ENCODE peak calls at places on chromosomes 1 and 21, in six cellular contexts. One of them, this sample, is unnamed.
A peak's percentile ranks its signal among the peaks of the same experiment; 100 is the strongest.

GRCh38 chr1:228830185-228830953 is 95.1 kb downstream of the RHOU start:
- DNase-seq in thyroid gland: peak; percentile 98
- DNase-seq in pancreas: peak; percentile 96
- DNase-seq in ovary: no peak
- DNase-seq in GM23338: peak; percentile 54
- DNase-seq in right cardiac atrium: no peak
- DNase-seq in this sample: no peak

GRCh38 chr21:35095859-35096291 is 46.8 kb upstream of the RUNX1 start:
- DNase-seq in thyroid gland: no peak
- DNase-seq in pancreas: no peak
- DNase-seq in ovary: no peak
- DNase-seq in GM23338: no peak
- DNase-seq in right cardiac atrium: no peak
- DNase-seq in this sample: no peak

GRCh38 chr21:36504067-36505058 is 24.4 kb upstream of the CLDN14 start:
- DNase-seq in thyroid gland: peak; percentile 30
- DNase-seq in pancreas: no peak
- DNase-seq in ovary: no peak
- DNase-seq in GM23338: peak; percentile 65
- DNase-seq in right cardiac atrium: no peak
- DNase-seq in this sample: peak; percentile 4

GRCh38 chr1:220551718-220552117 is 23.8 kb downstream of the MARK1 start:
- DNase-seq in thyroid gland: no peak
- DNase-seq in pancreas: no peak
- DNase-seq in ovary: no peak
- DNase-seq in GM23338: no peak
- DNase-seq in right cardiac atrium: no peak
- DNase-seq in this sample: no peak

GRCh38 chr21:27026501-27026900 is 59.6 kb upstream of the ADAMTS5 start:
- DNase-seq in thyroid gland: no peak
- DNase-seq in pancreas: no peak
- DNase-seq in ovary: no peak
- DNase-seq in GM23338: peak; percentile 62
- DNase-seq in right cardiac atrium: no peak
- DNase-seq in this sample: no peak

GRCh38 chr1:3422638-3423037 is 31.8 kb upstream of the ARHGEF16 start:
- DNase-seq in thyroid gland: no peak
- DNase-seq in pancreas: peak; percentile 66
- DNase-seq in ovary: no peak
- DNase-seq in GM23338: no peak
- DNase-seq in right cardiac atrium: peak; percentile 61
- DNase-seq in this sample: no peak

GRCh38 chr1:42140191-42140590 is 13.0 kb upstream of the GUCA2B start:
- DNase-seq in thyroid gland: no peak
- DNase-seq in pancreas: no peak
- DNase-seq in ovary: no peak
- DNase-seq in GM23338: no peak
- DNase-seq in right cardiac atrium: no peak
- DNase-seq in this sample: no peak

GRCh38 chr1:97379387-97380075 is 541.3 kb downstream of the DPYD start:
- DNase-seq in thyroid gland: no peak
- DNase-seq in pancreas: no peak
- DNase-seq in ovary: no peak
- DNase-seq in GM23338: no peak
- DNase-seq in right cardiac atrium: no peak
- DNase-seq in this sample: peak; percentile 64

GRCh38 chr1:26582836-26583460 is 53.4 kb downstream of the RPS6KA1 start:
- DNase-seq in thyroid gland: no peak
- DNase-seq in pancreas: no peak
- DNase-seq in ovary: no peak
- DNase-seq in GM23338: no peak
- DNase-seq in right cardiac atrium: peak; percentile 69
- DNase-seq in this sample: peak; percentile 69

GRCh38 chr1:159430985-159431384 is 1.0 kb upstream of the OR10J4 start:
- DNase-seq in thyroid gland: no peak
- DNase-seq in pancreas: no peak
- DNase-seq in ovary: no peak
- DNase-seq in GM23338: no peak
- DNase-seq in right cardiac atrium: no peak
- DNase-seq in this sample: no peak

GRCh38 chr1:219659682-219660081 is 46.8 kb upstream of the ZC3H11B start:
- DNase-seq in thyroid gland: no peak
- DNase-seq in pancreas: no peak
- DNase-seq in ovary: no peak
- DNase-seq in GM23338: peak; percentile 28
- DNase-seq in right cardiac atrium: no peak
- DNase-seq in this sample: no peak

GRCh38 chr1:206589206-206589605 is 23.1 kb downstream of the EIF2D start:
- DNase-seq in thyroid gland: no peak
- DNase-seq in pancreas: no peak
- DNase-seq in ovary: peak; percentile 71
- DNase-seq in GM23338: no peak
- DNase-seq in right cardiac atrium: peak; percentile 70
- DNase-seq in this sample: peak; percentile 25

GRCh38 chr1:193355179-193355578 is 168.8 kb upstream of the B3GALT2 start:
- DNase-seq in thyroid gland: no peak
- DNase-seq in pancreas: no peak
- DNase-seq in ovary: no peak
- DNase-seq in GM23338: no peak
- DNase-seq in right cardiac atrium: no peak
- DNase-seq in this sample: peak; percentile 66
- H3K4me3 ChIP-seq in thyroid gland: no peak overlapping the region
- H3K4me3 ChIP-seq in pancreas: no peak overlapping the region
- H3K4me3 ChIP-seq in ovary: no peak overlapping the region
- H3K4me3 ChIP-seq in GM23338: no peak overlapping the region
- H3K4me3 ChIP-seq in right cardiac atrium: no peak overlapping the region
- H3K4me3 ChIP-seq in this sample: no peak overlapping the region

GRCh38 chr1:203426870-203427269 is 48.7 kb upstream of the PRELP start:
- DNase-seq in thyroid gland: no peak
- DNase-seq in pancreas: no peak
- DNase-seq in ovary: no peak
- DNase-seq in GM23338: no peak
- DNase-seq in right cardiac atrium: no peak
- DNase-seq in this sample: no peak
- H3K4me3 ChIP-seq in thyroid gland: no peak overlapping the region
- H3K4me3 ChIP-seq in pancreas: no peak overlapping the region
- H3K4me3 ChIP-seq in ovary: no peak overlapping the region
- H3K4me3 ChIP-seq in GM23338: no peak overlapping the region
- H3K4me3 ChIP-seq in right cardiac atrium: no peak overlapping the region
- H3K4me3 ChIP-seq in this sample: no peak overlapping the region

DNA sequence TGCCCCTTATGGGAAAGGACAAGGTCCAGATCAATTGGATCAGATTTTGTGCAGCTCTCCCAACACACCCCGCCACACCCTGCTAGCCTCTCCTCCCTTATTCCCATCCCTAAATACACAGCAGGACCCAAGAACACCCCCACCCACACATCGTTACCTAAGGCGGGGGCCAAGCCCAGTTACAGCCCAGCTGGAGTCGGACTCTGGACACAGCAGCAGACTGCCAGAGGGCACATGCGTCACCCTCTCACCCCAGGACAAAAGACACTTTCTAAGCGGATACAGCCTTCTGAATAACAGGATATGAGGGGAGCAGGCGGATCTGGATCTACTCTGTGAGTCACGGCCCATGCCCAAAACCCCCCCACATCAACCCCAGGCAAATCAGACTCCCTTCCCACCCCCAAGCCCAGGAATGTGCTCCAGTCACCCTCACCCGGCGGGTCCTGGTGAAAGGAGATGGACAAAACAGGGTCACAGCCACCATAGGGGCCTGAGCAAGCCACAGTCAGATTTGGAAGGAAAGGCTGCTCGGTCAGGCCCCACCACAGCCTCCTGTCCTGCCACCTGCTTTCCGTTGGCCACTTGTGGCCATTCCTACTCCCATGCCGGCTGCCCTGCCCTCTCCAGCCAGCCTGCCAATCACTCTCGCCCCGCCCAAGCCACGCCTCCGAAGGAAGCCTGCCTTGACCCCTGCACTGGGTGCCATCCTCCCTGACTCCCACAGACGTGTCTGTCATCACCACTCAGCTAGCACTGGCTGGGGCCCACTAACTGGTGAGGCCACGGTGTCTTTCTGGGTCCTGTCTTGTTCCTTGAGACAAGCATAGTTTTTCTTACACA is 4.0 kb downstream of the S100A16 start:
- DNase-seq in thyroid gland: peak; percentile 53
- DNase-seq in pancreas: no peak
- DNase-seq in ovary: peak; percentile 74
- DNase-seq in GM23338: peak; percentile 83
- DNase-seq in right cardiac atrium: peak; percentile 90
- DNase-seq in this sample: peak; percentile 76
- H3K4me3 ChIP-seq in thyroid gland: peak overlapping the region; percentile 19
- H3K4me3 ChIP-seq in pancreas: no peak overlapping the region
- H3K4me3 ChIP-seq in ovary: peak overlapping the region; percentile 24
- H3K4me3 ChIP-seq in GM23338: peak overlapping the region; percentile 26
- H3K4me3 ChIP-seq in right cardiac atrium: peak overlapping the region; percentile 30
- H3K4me3 ChIP-seq in this sample: peak overlapping the region; percentile 99

GRCh38 chr1:161709373-161709772 is 2.3 kb downstream of the FCRLA start:
- DNase-seq in thyroid gland: no peak
- DNase-seq in pancreas: no peak
- DNase-seq in ovary: no peak
- DNase-seq in GM23338: no peak
- DNase-seq in right cardiac atrium: no peak
- DNase-seq in this sample: no peak

GRCh38 chr1:161706116-161706482 is 930 bp upstream of the FCRLA start:
- DNase-seq in thyroid gland: no peak
- DNase-seq in pancreas: no peak
- DNase-seq in ovary: no peak
- DNase-seq in GM23338: no peak
- DNase-seq in right cardiac atrium: no peak
- DNase-seq in this sample: no peak

GRCh38 chr1:161706483-161707347 is at the start of gene FCRLA:
- DNase-seq in thyroid gland: no peak
- DNase-seq in pancreas: no peak
- DNase-seq in ovary: no peak
- DNase-seq in GM23338: no peak
- DNase-seq in right cardiac atrium: no peak
- DNase-seq in this sample: peak; percentile 89

GRCh38 chr1:161705537-161705936 is 1.5 kb upstream of the FCRLA start:
- DNase-seq in thyroid gland: no peak
- DNase-seq in pancreas: no peak
- DNase-seq in ovary: no peak
- DNase-seq in GM23338: no peak
- DNase-seq in right cardiac atrium: no peak
- DNase-seq in this sample: no peak

DNA sequence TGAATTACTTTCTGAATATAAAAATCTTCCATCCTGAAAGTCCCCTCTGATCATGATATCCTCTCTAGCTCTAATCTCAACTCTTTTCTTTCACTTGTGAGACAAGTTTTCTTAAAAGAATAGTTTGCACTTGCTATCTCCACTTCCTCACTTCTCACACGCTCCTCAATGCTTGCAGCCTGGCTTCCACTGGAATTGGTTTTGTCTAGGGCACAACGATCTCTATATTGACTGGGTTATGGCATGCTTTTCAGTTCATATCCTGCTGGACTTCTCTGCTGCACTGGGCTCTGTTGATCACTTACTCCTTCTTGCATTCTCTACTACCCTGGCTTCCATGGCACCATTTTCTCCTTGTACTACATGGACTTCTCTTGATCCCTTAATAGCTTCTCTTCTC is 474 bp downstream of the FCRLA start:
- DNase-seq in thyroid gland: no peak
- DNase-seq in pancreas: no peak
- DNase-seq in ovary: no peak
- DNase-seq in GM23338: no peak
- DNase-seq in right cardiac atrium: no peak
- DNase-seq in this sample: no peak
- H3K4me3 ChIP-seq in thyroid gland: no peak overlapping the region
- H3K4me3 ChIP-seq in pancreas: no peak overlapping the region
- H3K4me3 ChIP-seq in ovary: no peak overlapping the region
- H3K4me3 ChIP-seq in GM23338: no peak overlapping the region
- H3K4me3 ChIP-seq in right cardiac atrium: no peak overlapping the region
- H3K4me3 ChIP-seq in this sample: no peak overlapping the region

GRCh38 chr1:55639051-55639450 is 423.9 kb upstream of the USP24 start:
- DNase-seq in thyroid gland: no peak
- DNase-seq in pancreas: no peak
- DNase-seq in ovary: no peak
- DNase-seq in GM23338: no peak
- DNase-seq in right cardiac atrium: no peak
- DNase-seq in this sample: no peak

GRCh38 chr1:55636691-55637090 is 421.5 kb upstream of the USP24 start:
- DNase-seq in thyroid gland: no peak
- DNase-seq in pancreas: no peak
- DNase-seq in ovary: no peak
- DNase-seq in GM23338: no peak
- DNase-seq in right cardiac atrium: no peak
- DNase-seq in this sample: no peak

GRCh38 chr1:55645286-55645685 is 430.1 kb upstream of the USP24 start:
- DNase-seq in thyroid gland: no peak
- DNase-seq in pancreas: no peak
- DNase-seq in ovary: no peak
- DNase-seq in GM23338: no peak
- DNase-seq in right cardiac atrium: no peak
- DNase-seq in this sample: no peak

GRCh38 chr1:55639526-55639925 is 424.4 kb upstream of the USP24 start:
- DNase-seq in thyroid gland: no peak
- DNase-seq in pancreas: no peak
- DNase-seq in ovary: no peak
- DNase-seq in GM23338: no peak
- DNase-seq in right cardiac atrium: no peak
- DNase-seq in this sample: no peak

DNA sequence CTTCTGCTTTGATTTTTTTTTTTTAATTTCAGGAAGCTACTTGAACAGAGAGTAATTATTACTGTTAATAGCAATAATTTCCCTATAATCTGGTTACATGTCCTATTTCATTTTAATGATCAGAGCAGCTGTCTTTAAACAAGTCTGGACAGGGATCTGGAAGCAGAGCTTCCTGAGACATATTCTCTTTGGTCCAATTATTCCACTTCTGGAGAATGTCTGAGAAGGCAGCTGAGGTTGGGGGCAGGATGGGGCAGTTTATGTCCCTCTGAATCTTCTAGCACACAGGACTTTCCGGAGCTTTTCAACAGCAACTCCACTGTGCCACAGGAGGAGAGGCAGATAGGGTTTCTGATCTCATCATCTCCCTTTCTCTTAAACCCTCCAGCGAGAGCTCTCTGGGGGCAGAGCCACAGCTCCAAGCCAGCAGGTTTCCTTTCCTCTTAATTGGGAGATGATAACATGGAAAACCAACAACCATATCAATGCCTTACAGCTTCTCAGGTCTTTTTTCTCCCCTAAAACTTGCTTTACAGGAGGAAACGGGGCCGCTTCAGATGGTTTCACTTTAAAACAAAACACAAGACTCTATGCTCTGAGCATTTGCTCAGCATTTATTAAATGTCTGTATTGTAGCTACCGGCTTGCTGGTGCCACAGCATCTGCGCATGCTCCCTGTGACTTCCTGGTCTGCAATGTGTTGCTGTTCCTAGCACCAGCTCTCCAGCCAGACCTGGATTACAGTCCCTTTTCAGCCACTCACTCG is 425.7 kb upstream of the USP24 start:
- DNase-seq in thyroid gland: peak; percentile 30
- DNase-seq in pancreas: peak; percentile 33
- DNase-seq in ovary: peak; percentile 73
- DNase-seq in GM23338: no peak
- DNase-seq in right cardiac atrium: peak; percentile 86
- DNase-seq in this sample: no peak
- H3K4me3 ChIP-seq in thyroid gland: no peak overlapping the region
- H3K4me3 ChIP-seq in pancreas: no peak overlapping the region
- H3K4me3 ChIP-seq in ovary: peak overlapping the region; percentile 17
- H3K4me3 ChIP-seq in GM23338: no peak overlapping the region
- H3K4me3 ChIP-seq in right cardiac atrium: peak overlapping the region; percentile 58
- H3K4me3 ChIP-seq in this sample: no peak overlapping the region